ENCODE peak calls at places on chromosomes 7 and 10, in eight cellular contexts. Z is right atrium auricular region, U is uterus, G is IMR-90, I is body of pancreas, Y is Peyer's patch, E is Panc1, V is keratinocyte. M is an unnamed sample. For H3K9me3 and H3K4me1, the result is how much of the 10 kb centered on the place peaks cover.

GRCh38 chr7:6171532-6172330 is 100.7 kb downstream of the CYTH3 start:
- DNase-seq in Z (no peak), U (no peak), G (no peak), I (no peak), Y (no peak), E (no peak), V (no peak), M (no peak)

GRCh38 chr10:78535716-78536218 is 502.1 kb downstream of the RPS24 start:
- DNase-seq in Z (no peak), U (no peak), G (no peak), I (no peak), Y (no peak), E (no peak), V (no peak), M (no peak)

GRCh38 chr7:112986256-112987031 is 100.2 kb downstream of the GPR85 start:
- DNase-seq in Z (no peak), U (no peak), G (peak), I (no peak), Y (no peak), E (no peak), V (no peak), M (no peak)

GRCh38 chr7:132991615-132992587 is 90.0 kb downstream of the CHCHD3 start:
- DNase-seq in Z (no peak), U (no peak), G (peak), I (no peak), Y (no peak), E (no peak), V (no peak), M (no peak)

GRCh38 chr7:23467731-23468720 is 2.3 kb downstream of the IGF2BP3 start:
- DNase-seq in Z (no peak), U (no peak), G (peak), I (no peak), Y (peak), E (no peak), V (no peak), M (no peak)

GRCh38 chr7:19519443-19519977 is 189.3 kb downstream of the POLR1F start:
- DNase-seq in Z (no peak), U (no peak), G (no peak), I (no peak), Y (no peak), E (no peak), V (peak), M (no peak)

GRCh38 chr10:13751191-13751764 is 164.5 kb downstream of the PRPF18 start:
- DNase-seq in Z (no peak), U (no peak), G (no peak), I (no peak), Y (no peak), E (no peak), V (no peak), M (no peak)

GRCh38 chr10:78044699-78045098 is 11.0 kb downstream of the RPS24 start:
- DNase-seq in Z (no peak), U (no peak), G (peak), I (no peak), Y (no peak), E (no peak), V (no peak), M (no peak)

GRCh38 chr7:116249969-116250553 is 39.7 kb downstream of the TES start:
- DNase-seq in Z (no peak), U (no peak), G (peak), I (no peak), Y (no peak), E (no peak), V (no peak), M (no peak)

GRCh38 chr10:84632866-84633265 is 304.5 kb downstream of the CCSER2 start:
- DNase-seq in Z (no peak), U (no peak), G (no peak), I (no peak), Y (no peak), E (no peak), V (no peak), M (no peak)

DNA sequence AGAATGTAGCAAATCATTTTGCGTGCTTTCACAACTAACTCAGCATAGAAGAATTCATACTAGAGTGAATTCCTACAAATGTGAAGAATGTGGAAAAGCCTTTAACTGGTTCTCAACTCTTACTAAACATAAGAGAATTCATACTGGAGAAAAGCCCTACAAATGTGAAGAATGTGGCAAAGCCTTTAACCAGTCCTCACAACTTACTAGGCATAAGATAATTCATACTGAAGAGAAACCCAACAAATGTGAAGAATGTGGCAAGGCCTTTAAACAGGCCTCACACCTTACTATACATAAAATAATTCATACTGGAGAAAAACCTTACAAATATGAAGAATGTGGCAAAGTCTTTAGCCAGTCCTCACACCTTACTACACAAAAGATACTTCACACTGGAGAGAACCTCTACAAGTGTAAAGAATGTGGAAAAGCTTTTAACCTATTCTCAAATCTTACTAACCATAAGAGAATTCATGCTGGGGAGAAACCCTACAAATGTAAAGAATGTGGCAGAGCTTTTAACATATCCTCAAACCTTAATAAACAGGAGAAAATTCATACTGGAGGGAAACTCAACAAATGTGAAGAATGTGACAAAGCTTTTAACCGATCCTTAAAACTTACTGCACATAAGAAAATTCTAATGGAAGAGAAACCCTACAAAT is 40.8 kb downstream of the ZNF107 start:
- DNase-seq in Z (no peak), U (no peak), G (no peak), I (no peak), Y (no peak), E (no peak), V (no peak), M (no peak)
- H3K9me3 ChIP-seq in Z (under half), U (under half), G (under half), I (under half), Y (under half), E (half or more), V (under half), M (under half)

GRCh38 chr7:117612637-117613036 is 132.8 kb downstream of the CFTR start:
- DNase-seq in Z (no peak), U (no peak), G (no peak), I (no peak), Y (no peak), E (no peak), V (no peak), M (no peak)

GRCh38 chr7:117619690-117620089 is 139.9 kb downstream of the CFTR start:
- DNase-seq in Z (no peak), U (no peak), G (no peak), I (no peak), Y (no peak), E (no peak), V (no peak), M (no peak)

GRCh38 chr7:117621075-117621474 is 141.2 kb downstream of the CFTR start:
- DNase-seq in Z (no peak), U (no peak), G (peak), I (no peak), Y (no peak), E (no peak), V (no peak), M (no peak)

DNA sequence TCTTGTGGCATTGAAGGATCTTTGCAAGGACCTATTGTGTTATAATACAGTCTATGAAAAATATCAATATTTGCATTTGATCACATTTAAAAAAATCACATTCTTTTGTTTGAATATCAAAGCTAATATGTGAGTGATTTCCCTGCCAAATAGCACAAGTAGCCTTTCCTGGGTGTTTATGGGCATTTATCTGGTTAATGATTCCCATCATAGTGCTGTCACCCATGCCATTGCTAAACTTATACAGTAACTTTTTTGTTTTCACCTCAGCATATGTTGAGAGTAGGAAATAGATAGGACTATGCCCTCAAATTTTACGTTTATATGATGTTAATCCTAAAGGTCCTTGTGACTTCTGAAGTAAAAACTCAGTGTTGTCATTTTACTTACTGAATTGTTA is 136.9 kb downstream of the CFTR start:
- DNase-seq in Z (no peak), U (no peak), G (no peak), I (no peak), Y (no peak), E (no peak), V (no peak), M (no peak)
- H3K4me1 ChIP-seq in Z (under half), U (under half), G (under half), I (under half), Y (under half), E (under half), V (under half), M (under half)

GRCh38 chr10:131814567-131815290 is 86.1 kb upstream of the PPP2R2D start:
- DNase-seq in Z (peak), U (no peak), G (no peak), I (no peak), Y (peak), E (no peak), V (no peak), M (no peak)
- H3K9me3 ChIP-seq in Z (under half), U (under half), G (half or more), I (under half), Y (under half), E (under half), V (under half), M (under half)

GRCh38 chr10:26737730-26738129 is 40.2 kb downstream of the PDSS1 start:
- DNase-seq in Z (no peak), U (no peak), G (peak), I (no peak), Y (no peak), E (no peak), V (no peak), M (no peak)
- H3K4me1 ChIP-seq in Z (under half), U (under half), G (under half), I (under half), Y (under half), E (under half), V (under half), M (under half)

GRCh38 chr10:68184546-68184945 is 47.4 kb downstream of the ATOH7 start:
- DNase-seq in Z (no peak), U (no peak), G (no peak), I (no peak), Y (no peak), E (no peak), V (no peak), M (no peak)
- H3K9me3 ChIP-seq in Z (under half), U (under half), G (under half), I (under half), Y (under half), E (under half), V (under half), M (under half)

GRCh38 chr10:23191764-23192395 is at the start of gene PTF1A:
- DNase-seq in Z (no peak), U (no peak), G (no peak), I (peak), Y (no peak), E (no peak), V (no peak), M (no peak)
- H3K4me1 ChIP-seq in Z (under half), U (under half), G (under half), I (half or more), Y (under half), E (under half), V (under half), M (under half)

M was measured in effector memory CD4-positive, alpha-beta T cell.